ENCODE peak calls at places on chromosomes 1 and 21, in six cellular contexts. M, A, U, P, O and I are unnamed samples.

GRCh38 chr1:44670751-44671640 is 3.3 kb downstream of the TMEM53 start:
- DNase-seq in M (no peak), P (no peak), O (no peak), U (no peak), A (no peak), I (no peak)

GRCh38 chr1:176998396-176998795 is 166.1 kb downstream of the ASTN1 start:
- DNase-seq in A (no peak), P (no peak), M (no peak), O (no peak), U (no peak), I (no peak)

GRCh38 chr1:31412732-31413404 is at the start of gene SERINC2:
- DNase-seq in A (no peak), U (no peak), O (no peak), P (no peak), M (no peak), I (no peak)

GRCh38 chr21:45870421-45870820 is 111.1 kb upstream of the COL6A1 start:
- DNase-seq in O (no peak), M (peak), A (no peak), P (no peak), U (no peak), I (no peak)

GRCh38 chr1:93620169-93620840 is 61.3 kb downstream of the BCAR3 start:
- DNase-seq in O (no peak), P (no peak), M (no peak), A (no peak), U (no peak), I (no peak)

GRCh38 chr1:160827418-160827817 is 31.4 kb downstream of the LY9 start:
- DNase-seq in U (peak), M (no peak), A (peak), P (peak), O (no peak), I (no peak)

GRCh38 chr1:87518794-87519193 is 190.1 kb downstream of the LMO4 start:
- DNase-seq in M (no peak), A (no peak), P (no peak), O (no peak), U (no peak), I (no peak)

GRCh38 chr1:25771246-25772114 is 28.5 kb upstream of the SELENON start:
- DNase-seq in A (no peak), M (peak), U (no peak), P (no peak), O (no peak), I (no peak)

GRCh38 chr1:173258484-173259264 is 51.5 kb upstream of the TNFSF4 start:
- DNase-seq in P (no peak), A (no peak), O (no peak), U (no peak), M (no peak), I (no peak)

GRCh38 chr21:36861924-36862323 is 104.5 kb downstream of the HLCS start:
- DNase-seq in P (no peak), U (no peak), A (no peak), M (no peak), O (no peak), I (no peak)

GRCh38 chr1:2347409-2347785 is 44.0 kb downstream of the MORN1 start:
- DNase-seq in A (no peak), U (no peak), O (no peak), M (no peak), P (no peak), I (no peak)

GRCh38 chr1:67647036-67647798 is 37.8 kb upstream of the GADD45A start:
- DNase-seq in O (no peak), P (no peak), M (peak), U (peak), A (peak), I (no peak)

GRCh38 chr21:45982758-45983731 is 1.5 kb downstream of the COL6A1 start:
- DNase-seq in U (no peak), P (peak), A (no peak), M (peak), O (no peak), I (no peak)

GRCh38 chr1:36442337-36442736 is 7.9 kb downstream of the OSCP1 start:
- DNase-seq in M (no peak), A (no peak), U (no peak), P (no peak), O (no peak), I (no peak)

GRCh38 chr1:19918057-19918456 is 5.4 kb downstream of the PLA2G2E start:
- DNase-seq in O (peak), U (peak), M (peak), P (peak), A (peak), I (peak)

GRCh38 chr1:105137543-105138444 is 1388.1 kb downstream of the AMY1C start:
- DNase-seq in A (no peak), U (no peak), O (no peak), M (no peak), P (peak), I (no peak)

GRCh38 chr1:51906306-51907078 is 28.0 kb upstream of the NRDC start:
- DNase-seq in P (no peak), U (peak), O (peak), M (no peak), A (peak), I (peak)

GRCh38 chr1:22685675-22686074 is 25.0 kb upstream of the EPHB2 start:
- DNase-seq in P (no peak), O (no peak), M (no peak), A (peak), U (no peak), I (no peak)

GRCh38 chr1:67144696-67145095 is 9.9 kb upstream of the C1orf141 start:
- DNase-seq in U (peak), A (peak), O (no peak), P (peak), M (no peak), I (peak)

GRCh38 chr21:38910390-38911008 is 104.8 kb downstream of the ETS2 start:
- DNase-seq in M (peak), A (no peak), O (no peak), U (no peak), P (no peak), I (no peak)

GRCh38 chr1:219427989-219428388 is 184.9 kb downstream of the ZC3H11B start:
- DNase-seq in P (no peak), U (peak), A (no peak), M (no peak), O (no peak), I (no peak)

GRCh38 chr1:85290826-85291225 is 14.4 kb upstream of the BCL10 start:
- DNase-seq in O (peak), U (no peak), M (no peak), P (no peak), A (no peak), I (no peak)

GRCh38 chr21:42423685-42424084 is 20.0 kb downstream of the UBASH3A start:
- DNase-seq in O (no peak), P (no peak), M (no peak), U (no peak), A (no peak), I (no peak)

GRCh38 chr1:221994274-221994698 is 252.4 kb upstream of the DUSP10 start:
- DNase-seq in U (no peak), M (no peak), O (no peak), P (no peak), A (no peak), I (peak)

GRCh38 chr1:231958448-231958847 is 331.9 kb downstream of the DISC1 start:
- DNase-seq in M (no peak), A (no peak), P (no peak), O (no peak), U (no peak), I (no peak)

GRCh38 chr1:42420911-42421585 is 34.8 kb downstream of the ZMYND12 start:
- DNase-seq in O (peak), U (peak), A (peak), P (no peak), M (peak), I (peak)

GRCh38 chr1:43435146-43436145 is 18.3 kb downstream of the HYI start:
- DNase-seq in A (peak), U (peak), P (no peak), M (no peak), O (peak), I (peak)

GRCh38 chr1:62599044-62599443 is 1.7 kb downstream of the ANGPTL3 start:
- DNase-seq in A (peak), O (no peak), P (no peak), M (no peak), U (peak), I (no peak)

GRCh38 chr1:58391056-58391455 is 155.5 kb downstream of the OMA1 start:
- DNase-seq in A (no peak), M (no peak), U (no peak), P (no peak), O (peak), I (no peak)

GRCh38 chr1:17012775-17013501 is 1.2 kb upstream of the ATP13A2 start:
- DNase-seq in U (no peak), M (no peak), P (no peak), O (no peak), A (peak), I (peak)

GRCh38 chr1:112929979-112930378 is 26.0 kb downstream of the SLC16A1 start:
- DNase-seq in A (no peak), M (no peak), O (no peak), U (no peak), P (no peak), I (no peak)